ENCODE peak calls at places on chromosomes 13 and 19, in eight cellular contexts. One of them, this sample, is unnamed.

GRCh38 chr19:3720533-3720917 is 12.3 kb downstream of the TJP3 start:
- DNase-seq in activated CD4-positive, alpha-beta T cell treated with anti-CD3 and anti-CD28 coated beads for 1 hour: no peak
- DNase-seq in ureter: no peak
- DNase-seq in stimulated activated CD8-positive, alpha-beta memory T cell treated with anti-CD3 and anti-CD28 coated beads, Interleukin-15, amount 100 ng/mL, for 1 hour: no peak
- DNase-seq in stimulated activated CD4-positive, alpha-beta T cell treated with anti-CD3 and anti-CD28 coated beads, Interleukin-1b, Interleukin-23, amount 100 ng/mL, for 24 hours: no peak
- DNase-seq in Peyer's patch: no peak
- DNase-seq in A549: no peak
- DNase-seq in IMR-90: no peak
- DNase-seq in this sample: no peak

GRCh38 chr13:41696163-41697003 is 239.0 kb downstream of the RGCC start:
- DNase-seq in activated CD4-positive, alpha-beta T cell treated with anti-CD3 and anti-CD28 coated beads for 1 hour: no peak
- DNase-seq in ureter: no peak
- DNase-seq in stimulated activated CD8-positive, alpha-beta memory T cell treated with anti-CD3 and anti-CD28 coated beads, Interleukin-15, amount 100 ng/mL, for 1 hour: no peak
- DNase-seq in stimulated activated CD4-positive, alpha-beta T cell treated with anti-CD3 and anti-CD28 coated beads, Interleukin-1b, Interleukin-23, amount 100 ng/mL, for 24 hours: no peak
- DNase-seq in Peyer's patch: no peak
- DNase-seq in A549: peak; percentile 31
- DNase-seq in IMR-90: peak; percentile 92
- DNase-seq in this sample: peak; percentile 89

GRCh38 chr13:109333893-109334651 is 452.3 kb downstream of the IRS2 start:
- DNase-seq in activated CD4-positive, alpha-beta T cell treated with anti-CD3 and anti-CD28 coated beads for 1 hour: no peak
- DNase-seq in ureter: no peak
- DNase-seq in stimulated activated CD8-positive, alpha-beta memory T cell treated with anti-CD3 and anti-CD28 coated beads, Interleukin-15, amount 100 ng/mL, for 1 hour: no peak
- DNase-seq in stimulated activated CD4-positive, alpha-beta T cell treated with anti-CD3 and anti-CD28 coated beads, Interleukin-1b, Interleukin-23, amount 100 ng/mL, for 24 hours: no peak
- DNase-seq in Peyer's patch: no peak
- DNase-seq in A549: no peak
- DNase-seq in IMR-90: no peak
- DNase-seq in this sample: no peak

GRCh38 chr19:42653841-42654240 is 59.1 kb upstream of the CEACAM8 start:
- DNase-seq in activated CD4-positive, alpha-beta T cell treated with anti-CD3 and anti-CD28 coated beads for 1 hour: no peak
- DNase-seq in ureter: no peak
- DNase-seq in stimulated activated CD8-positive, alpha-beta memory T cell treated with anti-CD3 and anti-CD28 coated beads, Interleukin-15, amount 100 ng/mL, for 1 hour: no peak
- DNase-seq in stimulated activated CD4-positive, alpha-beta T cell treated with anti-CD3 and anti-CD28 coated beads, Interleukin-1b, Interleukin-23, amount 100 ng/mL, for 24 hours: no peak
- DNase-seq in Peyer's patch: no peak
- DNase-seq in A549: no peak
- DNase-seq in IMR-90: no peak
- DNase-seq in this sample: no peak

GRCh38 chr19:19460761-19461265 is 54.5 kb downstream of the TSSK6 start:
- DNase-seq in activated CD4-positive, alpha-beta T cell treated with anti-CD3 and anti-CD28 coated beads for 1 hour: peak; percentile 39
- DNase-seq in ureter: no peak
- DNase-seq in stimulated activated CD8-positive, alpha-beta memory T cell treated with anti-CD3 and anti-CD28 coated beads, Interleukin-15, amount 100 ng/mL, for 1 hour: no peak
- DNase-seq in stimulated activated CD4-positive, alpha-beta T cell treated with anti-CD3 and anti-CD28 coated beads, Interleukin-1b, Interleukin-23, amount 100 ng/mL, for 24 hours: peak; percentile 53
- DNase-seq in Peyer's patch: peak; percentile 55
- DNase-seq in A549: no peak
- DNase-seq in IMR-90: peak; percentile 30
- DNase-seq in this sample: no peak

GRCh38 chr13:36673352-36673751 is 468 bp upstream of the SERTM1 start:
- DNase-seq in activated CD4-positive, alpha-beta T cell treated with anti-CD3 and anti-CD28 coated beads for 1 hour: no peak
- DNase-seq in ureter: no peak
- DNase-seq in stimulated activated CD8-positive, alpha-beta memory T cell treated with anti-CD3 and anti-CD28 coated beads, Interleukin-15, amount 100 ng/mL, for 1 hour: no peak
- DNase-seq in stimulated activated CD4-positive, alpha-beta T cell treated with anti-CD3 and anti-CD28 coated beads, Interleukin-1b, Interleukin-23, amount 100 ng/mL, for 24 hours: no peak
- DNase-seq in Peyer's patch: no peak
- DNase-seq in A549: no peak
- DNase-seq in IMR-90: no peak
- DNase-seq in this sample: no peak

GRCh38 chr13:37085656-37086055 is 19.8 kb downstream of the CSNK1A1L start:
- DNase-seq in activated CD4-positive, alpha-beta T cell treated with anti-CD3 and anti-CD28 coated beads for 1 hour: no peak
- DNase-seq in ureter: no peak
- DNase-seq in stimulated activated CD8-positive, alpha-beta memory T cell treated with anti-CD3 and anti-CD28 coated beads, Interleukin-15, amount 100 ng/mL, for 1 hour: no peak
- DNase-seq in stimulated activated CD4-positive, alpha-beta T cell treated with anti-CD3 and anti-CD28 coated beads, Interleukin-1b, Interleukin-23, amount 100 ng/mL, for 24 hours: no peak
- DNase-seq in Peyer's patch: no peak
- DNase-seq in A549: no peak
- DNase-seq in IMR-90: no peak
- DNase-seq in this sample: no peak

GRCh38 chr13:74056829-74057564 is 77.2 kb downstream of the KLF12 start:
- DNase-seq in activated CD4-positive, alpha-beta T cell treated with anti-CD3 and anti-CD28 coated beads for 1 hour: no peak
- DNase-seq in ureter: peak; percentile 46
- DNase-seq in stimulated activated CD8-positive, alpha-beta memory T cell treated with anti-CD3 and anti-CD28 coated beads, Interleukin-15, amount 100 ng/mL, for 1 hour: no peak
- DNase-seq in stimulated activated CD4-positive, alpha-beta T cell treated with anti-CD3 and anti-CD28 coated beads, Interleukin-1b, Interleukin-23, amount 100 ng/mL, for 24 hours: no peak
- DNase-seq in Peyer's patch: no peak
- DNase-seq in A549: no peak
- DNase-seq in IMR-90: no peak
- DNase-seq in this sample: no peak